ENCODE peak calls at places on chromosome 3, in six cellular contexts. U is NCI-H748 treated with DMSO at 0.1 percent for 48 hours; K is stimulated activated CD4-positive, alpha-beta T cell treated with anti-CD3 and anti-CD28 coated beads, Interleukin-12 subunit alpha, Interleukin-12 subunit beta, amount 100 ng/mL, for 4 hours; O is neural crest cell; F is HCEC 1CT; M is activated T-cell treated with anti-CD3 and anti-CD28 coated beads for 4 hours. Y is an unnamed sample.

GRCh38 chr3:141306276-141306675 is 62.0 kb upstream of the ZBTB38 start:
- DNase-seq in U (no peak), K (no peak), O (no peak), F (no peak), M (no peak), Y (no peak)

GRCh38 chr3:167711439-167711838 is 23.3 kb downstream of the PDCD10 start:
- DNase-seq in U (no peak), K (no peak), O (no peak), F (no peak), M (no peak), Y (no peak)

GRCh38 chr3:142987080-142987700 is 14.2 kb upstream of the U2SURP start:
- DNase-seq in U (peak; percentile 3), K (no peak), O (no peak), F (peak; percentile 41), M (no peak), Y (no peak)

GRCh38 chr3:150268426-150269321 is 139.4 kb upstream of the TSC22D2 start:
- DNase-seq in U (no peak), K (no peak), O (no peak), F (no peak), M (no peak), Y (no peak)

GRCh38 chr3:14876942-14877341 is 58.2 kb downstream of the FGD5 start:
- DNase-seq in U (no peak), K (no peak), O (no peak), F (no peak), M (no peak), Y (peak; percentile 43)

GRCh38 chr3:48042071-48042760 is 26.0 kb upstream of the MAP4 start:
- DNase-seq in U (no peak), K (no peak), O (no peak), F (peak; percentile 49), M (no peak), Y (no peak)

GRCh38 chr3:4824948-4825325 is 154.3 kb upstream of the BHLHE40 start:
- DNase-seq in U (no peak), K (no peak), O (no peak), F (peak; percentile 69), M (no peak), Y (no peak)

GRCh38 chr3:123271466-123272159 is 69.9 kb downstream of the SEC22A start:
- DNase-seq in U (no peak), K (no peak), O (no peak), F (no peak), M (no peak), Y (no peak)

GRCh38 chr3:159187706-159188105 is 385.9 kb downstream of the MFSD1 start:
- DNase-seq in U (no peak), K (no peak), O (no peak), F (no peak), M (no peak), Y (no peak)

GRCh38 chr3:158991146-158991705 is 189.4 kb downstream of the MFSD1 start:
- DNase-seq in U (peak; percentile 70), K (no peak), O (no peak), F (no peak), M (no peak), Y (no peak)

GRCh38 chr3:28467414-28467813 is 118.8 kb upstream of the AZI2 start:
- DNase-seq in U (no peak), K (no peak), O (no peak), F (no peak), M (no peak), Y (no peak)

GRCh38 chr3:22383285-22383684 is 632.3 kb upstream of the ZNF385D start:
- DNase-seq in U (no peak), K (no peak), O (no peak), F (no peak), M (no peak), Y (no peak)

GRCh38 chr3:184505479-184505878 is 56.1 kb upstream of the EPHB3 start:
- DNase-seq in U (no peak), K (no peak), O (no peak), F (no peak), M (no peak), Y (no peak)

GRCh38 chr3:35644461-35644860 is 5.1 kb downstream of the ARPP21 start:
- DNase-seq in U (no peak), K (no peak), O (no peak), F (no peak), M (no peak), Y (no peak)